ENCODE peak calls at places on chromosomes 2 and 18, in ten cellular contexts. T, U, J, P, D, M, I, Z, A and O are unnamed samples.

GRCh38 chr2:85958731-85959130 is 69.9 kb upstream of the ST3GAL5 start:
- DNase-seq in I (no peak), T (no peak), M (no peak), A (no peak), D (no peak), Z (no peak), J (no peak), P (no peak), U (no peak), O (no peak)

GRCh38 chr2:235000426-235001236 is 48.8 kb downstream of the SH3BP4 start:
- DNase-seq in P (no peak), M (no peak), T (peak; percentile 29), I (peak; percentile 39), Z (no peak), D (peak; percentile 53), U (no peak), A (no peak), J (no peak), O (no peak)

GRCh38 chr2:239375278-239376061 is 25.4 kb downstream of the HDAC4 start:
- DNase-seq in U (peak; percentile 53), D (peak; percentile 19), Z (no peak), M (no peak), T (peak; percentile 71), A (no peak), J (no peak), I (no peak), P (no peak), O (peak; percentile 64)

GRCh38 chr2:98900721-98901120 is 35.3 kb downstream of the CRACDL start:
- DNase-seq in Z (no peak), A (peak; percentile 77), D (no peak), T (peak; percentile 30), J (no peak), M (no peak), U (no peak), P (no peak), I (no peak), O (peak; percentile 86)

GRCh38 chr2:48600204-48600813 is 17.3 kb upstream of the GTF2A1L start:
- DNase-seq in D (no peak), U (peak; percentile 54), J (peak; percentile 25), T (no peak), I (peak; percentile 73), M (no peak), Z (no peak), A (no peak), P (peak; percentile 36), O (no peak)

GRCh38 chr2:126979039-126979438 is 80.3 kb downstream of the TEX51 start:
- DNase-seq in D (no peak), Z (no peak), A (no peak), M (no peak), P (no peak), T (no peak), U (no peak), I (no peak), J (no peak), O (no peak)

GRCh38 chr2:148802448-148803220 is 72.4 kb upstream of the KIF5C start:
- DNase-seq in Z (no peak), J (no peak), M (no peak), I (no peak), A (no peak), U (no peak), P (no peak), T (no peak), D (no peak), O (no peak)

GRCh38 chr2:194314042-194314441 is 1343.0 kb upstream of the SLC39A10 start:
- DNase-seq in J (no peak), Z (no peak), T (no peak), U (no peak), D (no peak), I (no peak), P (no peak), A (no peak), M (no peak), O (no peak)

GRCh38 chr2:215032153-215032552 is 106.3 kb downstream of the ABCA12 start:
- DNase-seq in P (no peak), U (no peak), J (no peak), T (no peak), A (no peak), M (no peak), D (no peak), I (no peak), Z (no peak), O (no peak)

GRCh38 chr2:196987654-196988364 is 61.3 kb upstream of the PGAP1 start:
- DNase-seq in D (no peak), P (peak; percentile 97), J (peak; percentile 90), M (no peak), A (no peak), U (peak; percentile 6), Z (peak; percentile 69), I (peak; percentile 97), T (no peak), O (no peak)

GRCh38 chr2:63950414-63950813 is 68.8 kb downstream of the VPS54 start:
- DNase-seq in Z (no peak), U (no peak), D (no peak), J (no peak), M (no peak), I (no peak), P (no peak), T (no peak), A (no peak), O (no peak)

DNA sequence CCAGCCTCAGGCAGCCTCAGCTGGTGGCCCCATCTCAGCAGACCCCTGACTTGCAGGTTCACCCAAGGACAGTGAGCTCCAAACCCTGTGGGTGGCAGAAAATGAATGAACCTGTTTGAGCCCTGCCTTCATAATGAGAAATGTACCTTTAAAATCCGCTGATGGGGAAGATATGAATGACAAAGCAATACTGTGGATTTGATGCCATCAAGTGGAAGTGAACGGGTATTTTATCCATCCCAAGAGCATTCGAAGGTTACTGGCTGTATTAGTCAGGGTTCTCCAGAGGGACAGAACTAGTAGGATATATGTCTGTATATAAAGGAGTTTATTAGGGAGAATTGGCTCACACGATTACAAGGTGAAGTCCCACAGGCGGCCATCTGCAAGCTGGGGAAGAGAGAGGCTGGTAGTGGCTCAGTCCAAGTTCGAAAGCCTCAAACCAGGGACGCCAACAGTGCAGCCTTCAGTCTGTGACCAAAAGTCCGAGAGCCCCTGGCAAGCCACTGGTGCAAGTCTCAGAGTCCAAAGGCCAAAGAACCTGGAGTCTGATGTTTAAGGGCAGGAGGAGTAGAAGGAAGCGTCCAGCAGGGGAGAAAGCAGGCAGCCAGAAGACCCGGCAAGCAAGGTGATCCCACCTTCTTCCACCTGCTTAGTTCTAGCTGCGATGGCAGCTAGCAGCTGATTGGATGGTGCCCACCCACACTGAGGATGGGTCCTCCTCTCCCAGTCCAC is 32.1 kb downstream of the TOGARAM2 start:
- DNase-seq in T (no peak), P (no peak), A (no peak), U (no peak), Z (no peak), I (peak; percentile 22), D (no peak), J (no peak), M (no peak), O (no peak)
- TF ChIP-seq CTCF in T (no peak), P (no peak), A (no peak), U (no peak), Z (no peak), I (no peak), D (no peak), J (no peak), M (no peak), O (no peak)

GRCh38 chr2:35163948-35164347 is 1191.6 kb upstream of the CRIM1 start:
- DNase-seq in J (no peak), Z (no peak), P (no peak), U (no peak), T (no peak), M (no peak), D (no peak), A (no peak), I (no peak), O (no peak)

DNA sequence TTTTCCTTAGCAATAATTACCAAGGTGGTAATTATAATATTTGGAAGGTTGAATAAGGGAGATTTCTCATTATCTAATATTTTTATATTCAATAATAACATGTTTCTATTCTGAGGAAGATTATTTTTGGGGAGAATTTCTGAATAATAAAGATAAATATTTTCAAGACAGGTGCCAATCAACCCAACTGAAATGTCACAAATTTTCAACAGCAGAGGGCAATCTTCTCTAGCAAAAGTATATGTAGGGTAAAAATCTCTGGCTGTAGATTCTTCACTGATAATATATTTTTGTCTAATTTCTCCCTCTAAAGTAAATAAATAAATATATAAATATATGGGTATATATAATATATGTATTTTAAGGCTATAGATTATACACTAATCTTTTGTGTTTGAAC is 1187.2 kb upstream of the CRIM1 start:
- DNase-seq in U (no peak), D (no peak), P (no peak), T (no peak), I (no peak), A (no peak), M (no peak), Z (no peak), J (no peak), O (no peak)
- TF ChIP-seq CTCF in U (peak; percentile 50), D (no peak), P (no peak), T (peak; percentile 16), I (no peak), A (no peak), M (no peak), Z (no peak), J (no peak), O (peak; percentile 7)

GRCh38 chr18:43129946-43130523 is 14.6 kb upstream of the RIT2 start:
- DNase-seq in P (no peak), D (no peak), A (no peak), M (no peak), Z (no peak), I (peak; percentile 7), J (peak; percentile 0), T (no peak), U (no peak), O (no peak)
- TF ChIP-seq CTCF in P (no peak), D (no peak), A (no peak), M (no peak), Z (no peak), I (no peak), J (no peak), T (no peak), U (no peak), O (no peak)

GRCh38 chr18:59718108-59719057 is 21.2 kb upstream of the CCBE1 start:
- DNase-seq in I (peak; percentile 70), J (peak; percentile 86), T (no peak), P (peak; percentile 98), U (no peak), Z (no peak), M (no peak), D (no peak), A (no peak), O (no peak)

GRCh38 chr18:59715445-59715844 is 18.2 kb upstream of the CCBE1 start:
- DNase-seq in A (no peak), U (no peak), J (no peak), T (no peak), D (no peak), Z (no peak), I (peak; percentile 51), P (no peak), M (no peak), O (no peak)

GRCh38 chr18:59712311-59712710 is 15.1 kb upstream of the CCBE1 start:
- DNase-seq in Z (no peak), I (no peak), T (no peak), D (no peak), U (no peak), J (no peak), P (no peak), M (no peak), A (no peak), O (no peak)

GRCh38 chr18:59717291-59717690 is 20.1 kb upstream of the CCBE1 start:
- DNase-seq in T (no peak), M (no peak), I (no peak), D (no peak), Z (no peak), J (no peak), P (no peak), U (no peak), A (no peak), O (no peak)

GRCh38 chr18:59715966-59716369 is 18.7 kb upstream of the CCBE1 start:
- DNase-seq in D (no peak), J (peak; percentile 54), Z (no peak), I (peak; percentile 90), T (no peak), P (peak; percentile 97), U (no peak), A (no peak), M (no peak), O (no peak)
- TF ChIP-seq CTCF in D (no peak), J (no peak), Z (no peak), I (no peak), T (no peak), P (peak; percentile 58), U (no peak), A (no peak), M (no peak), O (no peak)